ENCODE peak calls at places on chromosome 1, in seven cellular contexts. T is SK-N-SH, W is H1, Y is K562, V is HepG2, J is HCT116, G is GM12878. C is an unnamed sample.

GRCh38 chr1:56758135-56758534 is 61.1 kb downstream of the FYB2 start:
- DNase-seq in G (no peak), T (peak; percentile 0), J (peak; percentile 10), V (peak; percentile 42), W (peak; percentile 47), Y (peak; percentile 1), C (peak; percentile 78)

GRCh38 chr1:111563619-111564018 is 56.0 kb upstream of the RAP1A start:
- DNase-seq in Y (peak; percentile 21), G (no peak), T (no peak), W (no peak), J (peak; percentile 22), V (no peak), C (no peak)

GRCh38 chr1:29975036-29975694 is 738.8 kb downstream of the PTPRU start:
- DNase-seq in Y (peak; percentile 36), G (no peak), J (no peak), T (no peak), W (peak; percentile 81), V (peak; percentile 5), C (peak; percentile 15)

GRCh38 chr1:204282801-204283200 is 69.0 kb upstream of the GOLT1A start:
- DNase-seq in G (no peak), W (no peak), V (no peak), Y (no peak), T (no peak), J (no peak), C (no peak)

GRCh38 chr1:206472454-206472853 is 2.2 kb downstream of the IKBKE start:
- DNase-seq in G (no peak), Y (peak; percentile 58), V (peak; percentile 31), J (no peak), T (peak; percentile 42), W (no peak), C (no peak)

GRCh38 chr1:53862507-53862906 is 24.4 kb upstream of the NDC1 start:
- DNase-seq in V (no peak), W (no peak), T (no peak), G (no peak), Y (no peak), J (no peak), C (no peak)

GRCh38 chr1:113141650-113142473 is 68.9 kb downstream of the LRIG2 start:
- DNase-seq in Y (peak; percentile 87), W (no peak), V (no peak), T (no peak), G (no peak), J (no peak), C (no peak)

GRCh38 chr1:245605480-245606156 is 450.8 kb downstream of the KIF26B start:
- DNase-seq in Y (no peak), G (no peak), V (no peak), J (no peak), W (no peak), T (peak; percentile 91), C (no peak)

GRCh38 chr1:206803221-206803730 is 31.0 kb upstream of the IL10 start:
- DNase-seq in J (no peak), W (no peak), Y (no peak), G (peak; percentile 98), V (no peak), T (no peak), C (no peak)

GRCh38 chr1:212950243-212951057 is at the start of gene VASH2:
- DNase-seq in J (peak; percentile 57), T (peak; percentile 97), Y (peak; percentile 59), G (peak; percentile 59), V (peak; percentile 57), W (peak; percentile 89), C (peak; percentile 95)

GRCh38 chr1:241269116-241269515 is 87.9 kb downstream of the RGS7 start:
- DNase-seq in V (peak; percentile 2), W (peak; percentile 53), Y (peak; percentile 3), G (no peak), T (no peak), J (no peak), C (peak; percentile 41)

GRCh38 chr1:165616054-165616612 is 14.9 kb upstream of the MGST3 start:
- DNase-seq in Y (no peak), T (no peak), V (no peak), W (no peak), G (no peak), J (no peak), C (no peak)

GRCh38 chr1:58931024-58931423 is 147.2 kb upstream of the JUN start:
- DNase-seq in J (no peak), Y (no peak), V (no peak), W (no peak), T (no peak), G (no peak), C (no peak)

GRCh38 chr1:58931761-58932160 is 147.9 kb upstream of the JUN start:
- DNase-seq in V (no peak), W (no peak), J (no peak), Y (no peak), T (no peak), G (no peak), C (no peak)

GRCh38 chr1:58932820-58933598 is 149.2 kb upstream of the JUN start:
- DNase-seq in W (no peak), V (peak; percentile 38), T (no peak), J (peak; percentile 79), Y (no peak), G (no peak), C (peak; percentile 58)

GRCh38 chr1:58934711-58935110 is 150.9 kb upstream of the JUN start:
- DNase-seq in T (no peak), V (no peak), Y (no peak), W (no peak), J (no peak), G (no peak), C (no peak)

DNA sequence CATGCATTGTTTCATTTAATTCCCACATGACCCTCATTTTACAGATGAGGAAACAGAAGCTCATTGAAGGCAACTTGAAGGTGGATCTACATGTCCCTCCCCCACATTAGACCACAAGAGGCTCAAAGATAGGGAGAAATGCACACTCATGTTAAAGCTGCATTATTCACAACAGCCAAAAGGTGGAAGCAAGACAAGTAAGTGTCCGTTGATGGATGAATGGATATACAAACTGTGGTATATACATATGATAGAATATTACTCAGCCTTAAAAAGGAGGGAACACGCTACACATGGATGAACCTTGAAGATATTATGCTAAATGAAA is 149.7 kb upstream of the JUN start:
- DNase-seq in Y (peak; percentile 46), W (no peak), G (no peak), V (peak; percentile 23), T (no peak), J (no peak), C (no peak)
- TF ChIP-seq JUND in Y (no peak), W (no peak), G (no peak), V (no peak), T (no peak), J (no peak), C (no peak)

GRCh38 chr1:93976711-93977328 is 67.6 kb upstream of the GCLM start:
- DNase-seq in T (no peak), W (no peak), J (no peak), Y (no peak), V (no peak), G (no peak), C (no peak)

GRCh38 chr1:93979040-93979717 is 69.9 kb upstream of the GCLM start:
- DNase-seq in V (no peak), T (no peak), W (no peak), Y (no peak), J (no peak), G (no peak), C (no peak)

GRCh38 chr1:93976291-93976690 is 67.1 kb upstream of the GCLM start:
- DNase-seq in V (no peak), W (no peak), J (no peak), G (no peak), Y (peak; percentile 37), T (no peak), C (no peak)

GRCh38 chr1:93979718-93980319 is 70.6 kb upstream of the GCLM start:
- DNase-seq in Y (no peak), T (no peak), J (no peak), V (peak; percentile 93), G (no peak), W (no peak), C (no peak)

DNA sequence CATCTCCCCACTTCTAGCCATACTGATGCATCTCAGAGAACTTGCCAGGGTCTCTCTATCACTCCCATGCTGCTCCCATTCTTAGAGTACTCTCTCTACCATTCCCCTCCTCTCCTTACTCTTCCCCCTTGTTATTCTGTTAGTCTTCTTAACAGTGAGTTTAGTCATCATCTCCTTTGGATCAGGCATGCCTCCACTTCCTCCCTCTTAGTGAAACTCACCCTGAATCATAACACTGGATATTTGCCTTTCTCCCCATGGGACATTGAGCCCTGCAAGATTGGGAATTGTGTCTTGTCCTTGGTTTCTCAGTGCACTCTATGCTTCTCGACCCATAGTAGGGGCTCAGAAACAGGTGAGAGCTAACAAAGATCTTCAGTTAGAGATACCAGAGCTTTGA is 68.3 kb upstream of the GCLM start:
- DNase-seq in W (no peak), J (no peak), Y (no peak), V (no peak), G (no peak), T (no peak), C (no peak)
- TF ChIP-seq JUND in W (no peak), J (no peak), Y (no peak), V (no peak), G (no peak), T (no peak), C (no peak)

DNA sequence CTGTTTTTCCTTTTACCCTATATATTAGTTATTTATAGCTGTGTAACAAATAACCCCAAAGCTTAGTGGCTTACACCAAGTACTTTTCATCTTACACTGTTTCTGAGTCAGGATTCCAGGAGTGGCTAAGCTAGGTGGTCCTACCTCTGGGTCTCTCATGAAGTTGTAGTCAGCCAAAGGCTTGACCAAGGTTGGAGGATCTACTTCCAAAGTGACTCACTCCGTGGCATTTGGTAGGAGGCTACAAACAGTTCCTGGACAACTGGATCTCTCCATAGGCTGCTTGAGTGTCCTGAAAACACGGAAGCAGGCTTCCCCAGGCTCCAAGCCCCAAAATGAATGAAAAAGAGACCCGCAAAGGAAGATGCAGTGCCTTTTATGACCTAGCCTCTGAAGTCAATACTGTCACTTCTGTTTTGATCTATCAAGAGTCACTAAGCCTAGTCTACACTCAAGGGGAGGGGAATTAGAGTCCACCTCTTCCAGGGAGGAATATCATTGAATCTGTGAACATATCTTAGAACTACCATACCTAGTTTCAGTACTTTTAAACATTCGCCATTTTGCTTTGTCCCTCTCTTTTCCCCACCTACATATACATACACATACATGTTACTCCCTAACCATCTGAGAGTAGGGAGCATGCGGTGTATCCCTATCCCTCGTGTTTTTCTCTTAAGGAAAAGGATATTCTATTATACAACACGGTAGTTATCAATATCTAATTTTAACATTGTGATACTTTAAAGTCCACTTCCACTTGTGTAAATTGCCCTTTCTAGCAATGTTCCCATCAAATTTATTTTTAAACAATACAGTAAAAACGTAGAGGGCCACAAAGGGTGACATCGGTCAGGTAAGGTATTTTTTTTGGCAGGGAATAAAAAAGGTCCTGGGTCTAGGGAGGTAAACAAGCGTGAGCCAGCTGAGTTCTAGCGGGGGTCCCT is 67.2 kb downstream of the SLC35A3 start:
- DNase-seq in W (no peak), Y (peak; percentile 69), J (no peak), V (peak; percentile 48), T (peak; percentile 32), G (no peak), C (no peak)
- TF ChIP-seq JUND in W (no peak), Y (peak; percentile 29), J (no peak), V (no peak), T (no peak), G (no peak), C (no peak)

DNA sequence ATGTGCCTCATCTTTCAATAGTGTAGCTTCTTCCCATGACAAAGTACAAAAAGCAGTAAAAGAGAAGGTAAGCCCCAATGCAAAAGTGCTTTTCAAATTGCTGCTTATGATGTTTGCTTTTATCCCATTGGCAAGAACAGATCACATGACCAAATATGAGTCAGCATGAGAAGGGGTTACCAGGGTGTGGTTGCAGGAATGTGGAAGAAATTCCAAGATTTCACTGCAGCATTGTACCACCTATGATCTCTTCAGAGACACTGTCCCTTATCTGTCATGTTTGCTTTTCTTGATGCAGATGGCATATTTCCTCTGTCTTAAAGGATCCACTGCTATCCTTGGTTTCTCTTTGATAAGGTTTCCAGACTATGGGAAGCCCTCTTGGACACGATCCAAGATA is 1006.9 kb upstream of the PRMT6 start:
- DNase-seq in V (no peak), W (no peak), G (no peak), T (no peak), Y (no peak), J (no peak), C (no peak)
- TF ChIP-seq JUND in V (no peak), W (no peak), G (no peak), T (no peak), Y (no peak), J (no peak), C (no peak)